ENCODE peak calls at places on chromosomes 16 and 17, in six cellular contexts. X is hepatocyte, E is GM03348, Y is RCC 7860, C is coronary artery, N is adipocyte. D is an unnamed sample.

GRCh38 chr16:265711-266110 is 10.0 kb downstream of the RGS11 start:
- DNase-seq in X (no peak), E (no peak), Y (no peak), C (no peak), N (no peak), D (no peak)

GRCh38 chr16:19601083-19601976 is 45.8 kb downstream of the VPS35L start:
- DNase-seq in X (peak), E (peak), Y (peak), C (no peak), N (peak), D (peak)

GRCh38 chr16:77469639-77470038 is 34.8 kb upstream of the ADAMTS18 start:
- DNase-seq in X (no peak), E (no peak), Y (no peak), C (no peak), N (no peak), D (no peak)

GRCh38 chr17:20989481-20989880 is 53.3 kb downstream of the USP22 start:
- DNase-seq in X (no peak), E (no peak), Y (no peak), C (peak), N (no peak), D (no peak)

GRCh38 chr17:15409721-15410247 is 57.6 kb downstream of the CDRT4 start:
- DNase-seq in X (no peak), E (peak), Y (peak), C (no peak), N (peak), D (peak)

GRCh38 chr17:57670769-57671545 is 74.1 kb downstream of the CCDC182 start:
- DNase-seq in X (no peak), E (no peak), Y (no peak), C (peak), N (no peak), D (no peak)

GRCh38 chr17:8160741-8161221 is 2.0 kb downstream of the VAMP2 start:
- DNase-seq in X (no peak), E (no peak), Y (no peak), C (peak), N (no peak), D (no peak)

GRCh38 chr17:45896803-45897693 is 2.7 kb downstream of the MAPT start:
- DNase-seq in X (no peak), E (no peak), Y (no peak), C (no peak), N (peak), D (no peak)

GRCh38 chr16:71426069-71426879 is 15.6 kb downstream of the TLE7 start:
- DNase-seq in X (peak), E (peak), Y (peak), C (peak), N (peak), D (peak)

GRCh38 chr17:36825113-36825955 is 111.9 kb upstream of the LHX1 start:
- DNase-seq in X (no peak), E (no peak), Y (no peak), C (no peak), N (no peak), D (no peak)

GRCh38 chr17:66167189-66167815 is 24.6 kb downstream of the CEP112 start:
- DNase-seq in X (no peak), E (no peak), Y (no peak), C (no peak), N (no peak), D (no peak)

GRCh38 chr17:42311240-42312034 is 23.1 kb downstream of the STAT5A start:
- DNase-seq in X (peak), E (peak), Y (no peak), C (peak), N (peak), D (peak)

GRCh38 chr17:16456770-16457316 is 35.1 kb downstream of the LRRC75A start:
- DNase-seq in X (no peak), E (no peak), Y (no peak), C (no peak), N (no peak), D (no peak)

GRCh38 chr17:79942591-79943353 is 92.9 kb downstream of the TBC1D16 start:
- DNase-seq in X (no peak), E (no peak), Y (no peak), C (peak), N (no peak), D (peak)

GRCh38 chr16:24085665-24086064 is 170.5 kb upstream of the CACNG3 start:
- DNase-seq in X (no peak), E (no peak), Y (no peak), C (no peak), N (no peak), D (no peak)

GRCh38 chr16:3554351-3554928 is 22.8 kb downstream of the NLRC3 start:
- DNase-seq in X (no peak), E (no peak), Y (no peak), C (no peak), N (no peak), D (no peak)

GRCh38 chr17:73433501-73433900 is 121.7 kb upstream of the CDC42EP4 start:
- DNase-seq in X (no peak), E (no peak), Y (no peak), C (no peak), N (no peak), D (no peak)

GRCh38 chr17:50843150-50843905 is 7.9 kb downstream of the WFIKKN2 start:
- DNase-seq in X (no peak), E (no peak), Y (no peak), C (no peak), N (no peak), D (no peak)

GRCh38 chr16:64626771-64627170 is 495.1 kb downstream of the CDH11 start:
- DNase-seq in X (peak), E (no peak), Y (no peak), C (no peak), N (peak), D (no peak)

GRCh38 chr16:88365244-88365865 is 17.4 kb upstream of the ZNF469 start:
- DNase-seq in X (no peak), E (no peak), Y (no peak), C (no peak), N (no peak), D (no peak)

GRCh38 chr17:29102741-29103181 is 59.8 kb downstream of the PIPOX start:
- DNase-seq in X (no peak), E (no peak), Y (no peak), C (no peak), N (no peak), D (peak)

GRCh38 chr16:53433509-53433908 is 762 bp upstream of the RBL2 start:
- DNase-seq in X (peak), E (no peak), Y (no peak), C (no peak), N (no peak), D (no peak)

GRCh38 chr17:7173687-7174602 is 5.2 kb downstream of the ASGR1 start:
- DNase-seq in X (peak), E (no peak), Y (no peak), C (no peak), N (no peak), D (no peak)

GRCh38 chr17:17063546-17064122 is 21.4 kb downstream of the MPRIP start:
- DNase-seq in X (no peak), E (no peak), Y (peak), C (peak), N (peak), D (peak)

GRCh38 chr16:20740007-20740883 is 1.4 kb downstream of the THUMPD1 start:
- DNase-seq in X (no peak), E (peak), Y (peak), C (no peak), N (peak), D (peak)

GRCh38 chr16:27514806-27515205 is 34.9 kb downstream of the GTF3C1 start:
- DNase-seq in X (no peak), E (no peak), Y (no peak), C (no peak), N (no peak), D (no peak)

GRCh38 chr17:34979650-34980352 is 511 bp upstream of the LIG3 start:
- DNase-seq in X (no peak), E (peak), Y (no peak), C (no peak), N (peak), D (no peak)

GRCh38 chr17:61426482-61427304 is 25.5 kb upstream of the TBX4 start:
- DNase-seq in X (no peak), E (peak), Y (peak), C (no peak), N (no peak), D (peak)

GRCh38 chr17:73308017-73308823 is 3.6 kb downstream of the CDC42EP4 start:
- DNase-seq in X (peak), E (peak), Y (peak), C (peak), N (peak), D (peak)

GRCh38 chr17:1746975-1747543 is 4.4 kb downstream of the SERPINF2 start:
- DNase-seq in X (peak), E (no peak), Y (no peak), C (no peak), N (no peak), D (no peak)

GRCh38 chr17:3526971-3527370 is 30.6 kb downstream of the TRPV3 start:
- DNase-seq in X (no peak), E (no peak), Y (no peak), C (no peak), N (no peak), D (no peak)

GRCh38 chr17:48586355-48586924 is 3.6 kb downstream of the HOXB3 start:
- DNase-seq in X (no peak), E (no peak), Y (no peak), C (no peak), N (no peak), D (no peak)

GRCh38 chr16:50442221-50442620 is 73.4 kb upstream of the BRD7 start:
- DNase-seq in X (no peak), E (no peak), Y (no peak), C (peak), N (no peak), D (no peak)

GRCh38 chr17:45436161-45436560 is 3.5 kb upstream of the ARHGAP27 start:
- DNase-seq in X (no peak), E (no peak), Y (no peak), C (no peak), N (no peak), D (no peak)

GRCh38 chr16:55021595-55022475 is 91.2 kb downstream of the IRX5 start:
- DNase-seq in X (peak), E (no peak), Y (peak), C (peak), N (peak), D (peak)

GRCh38 chr17:67620088-67620487 is 97.6 kb upstream of the NOL11 start:
- DNase-seq in X (no peak), E (no peak), Y (no peak), C (no peak), N (no peak), D (no peak)

GRCh38 chr17:81638683-81639082 is 1.7 kb downstream of the TSPAN10 start:
- DNase-seq in X (no peak), E (no peak), Y (no peak), C (no peak), N (no peak), D (no peak)

D was measured in EL.